ENCODE peak calls at places on chromosomes 12 and 14, in five cellular contexts. One of them, this sample, is unnamed.

GRCh38 chr12:6927379-6927991 is at the start of gene ATN1:
- DNase-seq in CD8-positive, alpha-beta memory T cell: peak; percentile 27
- DNase-seq in GM12878: no peak
- DNase-seq in K562: peak; percentile 72
- DNase-seq in WERI-Rb-1: peak; percentile 87
- DNase-seq in this sample: peak; percentile 64

GRCh38 chr12:66851134-66851533 is 172.3 kb upstream of the GRIP1 start:
- DNase-seq in CD8-positive, alpha-beta memory T cell: no peak
- DNase-seq in GM12878: no peak
- DNase-seq in K562: no peak
- DNase-seq in WERI-Rb-1: no peak
- DNase-seq in this sample: no peak

GRCh38 chr12:96015672-96016071 is 19.5 kb upstream of the HAL start:
- DNase-seq in CD8-positive, alpha-beta memory T cell: no peak
- DNase-seq in GM12878: no peak
- DNase-seq in K562: peak; percentile 30
- DNase-seq in WERI-Rb-1: peak; percentile 65
- DNase-seq in this sample: no peak

GRCh38 chr12:31959701-31960391 is 631 bp downstream of the RESF1 start:
- DNase-seq in CD8-positive, alpha-beta memory T cell: no peak
- DNase-seq in GM12878: peak; percentile 48
- DNase-seq in K562: peak; percentile 82
- DNase-seq in WERI-Rb-1: peak; percentile 61
- DNase-seq in this sample: no peak

GRCh38 chr12:69987453-69988102 is 162.6 kb downstream of the MYRFL start:
- DNase-seq in CD8-positive, alpha-beta memory T cell: no peak
- DNase-seq in GM12878: no peak
- DNase-seq in K562: no peak
- DNase-seq in WERI-Rb-1: no peak
- DNase-seq in this sample: no peak

GRCh38 chr14:99821519-99822165 is 28.4 kb downstream of the EML1 start:
- DNase-seq in CD8-positive, alpha-beta memory T cell: no peak
- DNase-seq in GM12878: no peak
- DNase-seq in K562: peak; percentile 7
- DNase-seq in WERI-Rb-1: no peak
- DNase-seq in this sample: no peak

GRCh38 chr12:41254546-41254945 is 66.4 kb downstream of the PDZRN4 start:
- DNase-seq in CD8-positive, alpha-beta memory T cell: no peak
- DNase-seq in GM12878: no peak
- DNase-seq in K562: no peak
- DNase-seq in WERI-Rb-1: no peak
- DNase-seq in this sample: no peak

GRCh38 chr14:53002576-53002975 is 51.7 kb upstream of the FERMT2 start:
- DNase-seq in CD8-positive, alpha-beta memory T cell: no peak
- DNase-seq in GM12878: no peak
- DNase-seq in K562: peak; percentile 36
- DNase-seq in WERI-Rb-1: no peak
- DNase-seq in this sample: peak; percentile 7

GRCh38 chr14:86999076-86999475 is 993.9 kb downstream of the GALC start:
- DNase-seq in CD8-positive, alpha-beta memory T cell: no peak
- DNase-seq in GM12878: no peak
- DNase-seq in K562: no peak
- DNase-seq in WERI-Rb-1: no peak
- DNase-seq in this sample: no peak

GRCh38 chr12:95574799-95575452 is 23.6 kb upstream of the USP44 start:
- DNase-seq in CD8-positive, alpha-beta memory T cell: no peak
- DNase-seq in GM12878: no peak
- DNase-seq in K562: peak; percentile 51
- DNase-seq in WERI-Rb-1: no peak
- DNase-seq in this sample: no peak

GRCh38 chr12:79407671-79408622 is 282.8 kb downstream of the PAWR start:
- DNase-seq in CD8-positive, alpha-beta memory T cell: no peak
- DNase-seq in GM12878: peak; percentile 9
- DNase-seq in K562: peak; percentile 6
- DNase-seq in WERI-Rb-1: peak; percentile 40
- DNase-seq in this sample: peak; percentile 3

GRCh38 chr12:24972078-24972477 is 23.2 kb upstream of the BCAT1 start:
- DNase-seq in CD8-positive, alpha-beta memory T cell: no peak
- DNase-seq in GM12878: no peak
- DNase-seq in K562: no peak
- DNase-seq in WERI-Rb-1: no peak
- DNase-seq in this sample: no peak

GRCh38 chr14:66508846-66509621 is 1.1 kb downstream of the GPHN start:
- DNase-seq in CD8-positive, alpha-beta memory T cell: peak; percentile 19
- DNase-seq in GM12878: peak; percentile 55
- DNase-seq in K562: peak; percentile 43
- DNase-seq in WERI-Rb-1: peak; percentile 69
- DNase-seq in this sample: peak; percentile 83

GRCh38 chr12:52032431-52032796 is 18.8 kb upstream of the NR4A1 start:
- DNase-seq in CD8-positive, alpha-beta memory T cell: no peak
- DNase-seq in GM12878: no peak
- DNase-seq in K562: no peak
- DNase-seq in WERI-Rb-1: no peak
- DNase-seq in this sample: no peak

GRCh38 chr14:94748667-94749347 is 21.1 kb downstream of the GSC start:
- DNase-seq in CD8-positive, alpha-beta memory T cell: no peak
- DNase-seq in GM12878: no peak
- DNase-seq in K562: peak; percentile 16
- DNase-seq in WERI-Rb-1: peak; percentile 58
- DNase-seq in this sample: no peak

GRCh38 chr14:87690076-87690661 is 302.8 kb downstream of the GALC start:
- DNase-seq in CD8-positive, alpha-beta memory T cell: no peak
- DNase-seq in GM12878: no peak
- DNase-seq in K562: no peak
- DNase-seq in WERI-Rb-1: peak; percentile 58
- DNase-seq in this sample: no peak

GRCh38 chr12:113658030-113658655 is 186.5 kb upstream of the LHX5 start:
- DNase-seq in CD8-positive, alpha-beta memory T cell: no peak
- DNase-seq in GM12878: no peak
- DNase-seq in K562: no peak
- DNase-seq in WERI-Rb-1: no peak
- DNase-seq in this sample: no peak

GRCh38 chr12:88339254-88339949 is 197.3 kb downstream of the TMTC3 start:
- DNase-seq in CD8-positive, alpha-beta memory T cell: no peak
- DNase-seq in GM12878: no peak
- DNase-seq in K562: no peak
- DNase-seq in WERI-Rb-1: no peak
- DNase-seq in this sample: no peak

DNA sequence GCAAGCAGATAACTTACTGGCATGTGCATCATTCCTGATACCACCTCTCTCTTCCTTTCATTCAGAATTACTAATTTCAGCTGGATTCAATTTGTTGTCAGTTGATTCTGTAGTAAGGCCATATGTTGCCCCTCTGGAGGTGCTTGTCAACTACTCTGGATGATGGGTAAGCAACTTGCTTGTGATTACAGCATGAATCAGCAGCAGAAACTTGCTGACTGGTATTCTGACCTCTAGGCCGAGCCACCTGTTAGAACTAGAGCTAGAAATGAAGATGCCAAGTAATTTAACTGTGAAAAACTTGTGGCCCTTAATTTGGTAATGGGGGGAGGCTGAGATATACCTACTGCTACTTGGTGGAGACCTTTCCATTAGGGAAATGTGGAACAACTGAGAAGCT is 5.1 kb downstream of the RNF10 start:
- DNase-seq in CD8-positive, alpha-beta memory T cell: no peak
- DNase-seq in GM12878: no peak
- DNase-seq in K562: peak; percentile 58
- DNase-seq in WERI-Rb-1: no peak
- DNase-seq in this sample: no peak
- H3K4me3 ChIP-seq in CD8-positive, alpha-beta memory T cell: peak overlapping the region; percentile 7
- H3K4me3 ChIP-seq in GM12878: peak overlapping the region; percentile 70
- H3K4me3 ChIP-seq in K562: no peak overlapping the region
- H3K4me3 ChIP-seq in WERI-Rb-1: no peak overlapping the region
- H3K4me3 ChIP-seq in this sample: no peak overlapping the region

DNA sequence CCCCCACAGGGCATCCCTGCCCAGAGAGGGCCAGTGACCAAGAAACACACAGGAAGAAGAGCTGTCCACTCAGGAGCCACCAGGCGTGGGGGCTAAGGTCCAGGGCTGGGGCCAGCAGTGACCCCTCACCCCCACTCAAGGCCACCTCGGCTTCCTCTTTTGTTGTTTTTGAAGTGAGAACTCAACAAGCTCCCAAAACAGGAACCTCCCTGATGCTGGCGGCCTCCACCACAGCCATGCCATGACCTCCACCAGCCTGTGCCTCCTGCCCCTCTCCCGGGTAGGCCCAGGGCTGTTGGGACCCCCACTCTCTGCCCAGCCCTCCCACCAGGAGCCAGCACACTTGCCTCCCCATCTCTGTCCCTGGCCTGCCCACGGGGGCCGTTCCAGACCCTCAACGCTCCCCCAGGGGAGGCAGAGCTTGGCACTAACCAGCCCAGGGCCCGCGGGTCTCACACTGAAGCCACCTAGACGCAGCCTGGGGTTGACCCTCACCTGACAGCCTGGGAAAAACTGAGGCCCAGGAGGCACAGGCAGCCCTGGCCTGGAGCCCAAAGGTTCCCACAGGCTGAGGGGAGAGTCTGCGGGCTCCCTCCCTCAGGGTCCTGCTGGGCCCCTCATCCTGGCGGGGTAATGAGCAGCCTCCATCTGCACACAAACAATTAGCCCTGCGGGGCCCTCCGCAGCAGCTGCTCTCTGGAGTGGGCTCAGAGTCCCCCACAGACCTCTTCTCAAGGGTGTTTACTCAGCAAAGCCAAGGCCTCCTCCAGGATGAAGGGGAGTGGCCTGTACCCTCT is 7.6 kb downstream of the AKT1 start:
- DNase-seq in CD8-positive, alpha-beta memory T cell: no peak
- DNase-seq in GM12878: no peak
- DNase-seq in K562: no peak
- DNase-seq in WERI-Rb-1: no peak
- DNase-seq in this sample: no peak
- H3K36me3 ChIP-seq in CD8-positive, alpha-beta memory T cell: peaks cover 4% of the 10 kb centered on the region
- H3K36me3 ChIP-seq in GM12878: peaks cover 8% of the 10 kb centered on the region
- H3K36me3 ChIP-seq in K562: peaks cover 59% of the 10 kb centered on the region
- H3K36me3 ChIP-seq in WERI-Rb-1: peaks cover 35% of the 10 kb centered on the region
- H3K36me3 ChIP-seq in this sample: peaks cover 23% of the 10 kb centered on the region

GRCh38 chr14:104983231-104983721 is 2.3 kb upstream of the CLBA1 start:
- DNase-seq in CD8-positive, alpha-beta memory T cell: no peak
- DNase-seq in GM12878: no peak
- DNase-seq in K562: no peak
- DNase-seq in WERI-Rb-1: no peak
- DNase-seq in this sample: no peak

GRCh38 chr14:104979758-104980591 is 1.8 kb upstream of the AHNAK2 start:
- DNase-seq in CD8-positive, alpha-beta memory T cell: no peak
- DNase-seq in GM12878: no peak
- DNase-seq in K562: no peak
- DNase-seq in WERI-Rb-1: no peak
- DNase-seq in this sample: no peak

GRCh38 chr14:104982548-104983230 is 2.9 kb upstream of the CLBA1 start:
- DNase-seq in CD8-positive, alpha-beta memory T cell: no peak
- DNase-seq in GM12878: no peak
- DNase-seq in K562: no peak
- DNase-seq in WERI-Rb-1: no peak
- DNase-seq in this sample: no peak

GRCh38 chr14:104980601-104981531 is 2.7 kb upstream of the AHNAK2 start:
- DNase-seq in CD8-positive, alpha-beta memory T cell: no peak
- DNase-seq in GM12878: no peak
- DNase-seq in K562: no peak
- DNase-seq in WERI-Rb-1: no peak
- DNase-seq in this sample: no peak

DNA sequence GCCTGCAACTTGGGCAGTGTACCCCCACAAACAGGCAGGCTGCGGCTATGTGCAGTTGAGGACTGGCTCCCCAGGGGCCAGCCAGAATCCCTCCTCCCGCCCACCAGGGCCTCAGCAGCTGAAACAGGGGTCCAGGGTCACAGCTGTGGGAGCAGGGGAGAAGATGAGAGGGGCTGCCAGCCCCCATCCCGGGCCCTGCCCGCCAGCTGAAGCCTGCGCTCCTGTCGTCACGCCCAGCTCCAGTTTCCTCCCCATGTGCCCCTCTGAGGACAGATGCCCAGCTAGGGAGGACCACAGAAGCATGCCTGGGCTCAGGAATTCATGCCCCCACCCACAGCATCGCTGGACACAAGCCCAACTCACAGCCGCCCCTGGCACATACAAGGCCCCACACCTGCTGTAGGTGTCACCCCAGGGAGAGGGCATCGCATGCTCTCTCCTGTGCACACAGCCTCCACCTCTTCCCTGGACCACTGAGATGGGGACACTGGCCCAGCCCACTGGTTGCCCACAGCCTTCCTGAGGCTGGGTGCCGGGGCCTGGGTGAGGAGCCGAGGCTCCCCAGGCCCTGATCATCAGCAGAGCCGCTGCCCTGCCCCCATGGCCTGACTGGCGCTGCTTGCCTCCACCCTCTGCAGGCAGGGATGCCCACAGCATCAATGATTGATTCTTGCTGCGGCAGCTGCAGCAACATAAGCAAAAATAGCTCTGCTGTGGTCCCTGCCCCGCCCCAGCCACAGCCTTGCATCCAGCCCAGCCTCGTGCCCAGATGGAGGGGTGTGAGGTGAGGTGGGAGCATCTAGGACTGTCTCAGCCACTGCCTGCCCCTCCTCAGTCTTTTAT is 3.7 kb upstream of the CLBA1 start:
- DNase-seq in CD8-positive, alpha-beta memory T cell: no peak
- DNase-seq in GM12878: no peak
- DNase-seq in K562: no peak
- DNase-seq in WERI-Rb-1: no peak
- DNase-seq in this sample: no peak
- H3K27me3 ChIP-seq in CD8-positive, alpha-beta memory T cell: peaks cover 15% of the 10 kb centered on the region
- H3K27me3 ChIP-seq in GM12878: peaks cover 4% of the 10 kb centered on the region
- H3K27me3 ChIP-seq in K562: no peaks in the 10 kb centered on the region
- H3K27me3 ChIP-seq in WERI-Rb-1: no peaks in the 10 kb centered on the region
- H3K27me3 ChIP-seq in this sample: peaks cover 1% of the 10 kb centered on the region

DNA sequence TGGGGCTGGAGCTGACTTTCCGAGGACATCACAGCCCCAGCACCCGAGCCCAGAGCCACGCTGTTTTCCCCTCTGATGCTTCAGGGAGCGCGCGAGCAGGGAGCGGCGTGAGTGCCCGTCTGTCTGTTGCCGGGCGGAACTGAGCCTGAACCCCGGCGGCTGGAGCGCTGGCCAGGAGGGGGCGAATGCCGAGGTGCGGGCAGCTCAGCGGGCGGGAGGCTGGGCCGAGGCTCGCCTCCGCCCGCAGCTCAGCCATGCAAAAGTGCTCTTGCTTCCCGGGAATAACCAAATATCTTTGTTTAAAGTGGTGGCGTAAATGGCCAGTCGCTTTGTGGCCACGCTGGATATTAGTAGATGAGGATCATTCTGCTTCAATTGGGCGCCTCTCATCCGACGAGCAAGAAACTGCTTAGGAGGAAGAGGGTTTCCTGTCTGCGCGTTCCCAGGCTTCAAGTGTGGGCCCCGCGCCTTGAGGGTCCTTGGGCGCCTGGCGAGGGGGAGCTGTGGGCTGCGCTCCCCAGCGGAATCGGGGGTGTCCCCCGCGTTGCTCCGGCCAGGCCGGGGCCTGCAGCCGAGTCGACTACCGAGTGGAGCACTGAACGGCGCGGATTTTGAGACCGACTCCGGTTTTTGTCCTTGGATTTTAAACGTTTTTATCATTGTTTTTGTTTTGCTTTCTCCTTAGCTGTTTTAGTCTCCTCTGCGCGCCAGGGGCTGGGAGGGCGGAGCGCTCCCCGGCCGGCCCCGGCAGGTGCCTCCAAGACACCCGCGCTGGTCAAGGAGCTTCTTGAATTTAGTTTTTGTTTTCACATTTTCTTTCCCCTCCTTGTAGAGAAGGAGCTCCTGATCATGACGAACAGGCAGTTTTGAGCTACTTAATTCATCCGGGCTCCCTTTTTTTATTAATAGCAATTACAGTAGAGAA is 831 bp upstream of the NKX2-1 start:
- DNase-seq in CD8-positive, alpha-beta memory T cell: no peak
- DNase-seq in GM12878: no peak
- DNase-seq in K562: peak; percentile 13
- DNase-seq in WERI-Rb-1: no peak
- DNase-seq in this sample: no peak
- H3K4me3 ChIP-seq in CD8-positive, alpha-beta memory T cell: no peak overlapping the region
- H3K4me3 ChIP-seq in GM12878: no peak overlapping the region
- H3K4me3 ChIP-seq in K562: no peak overlapping the region
- H3K4me3 ChIP-seq in WERI-Rb-1: no peak overlapping the region
- H3K4me3 ChIP-seq in this sample: no peak overlapping the region

GRCh38 chr12:131911851-131912525 is 17.1 kb upstream of the PUS1 start:
- DNase-seq in CD8-positive, alpha-beta memory T cell: no peak
- DNase-seq in GM12878: no peak
- DNase-seq in K562: no peak
- DNase-seq in WERI-Rb-1: no peak
- DNase-seq in this sample: no peak
- H3K36me3 ChIP-seq in CD8-positive, alpha-beta memory T cell: peaks cover 5% of the 10 kb centered on the region
- H3K36me3 ChIP-seq in GM12878: no peaks in the 10 kb centered on the region
- H3K36me3 ChIP-seq in K562: peaks cover 24% of the 10 kb centered on the region
- H3K36me3 ChIP-seq in WERI-Rb-1: peaks cover 87% of the 10 kb centered on the region
- H3K36me3 ChIP-seq in this sample: peaks cover 11% of the 10 kb centered on the region